ENCODE peak calls at places on chromosomes 2 and 18, in seven cellular contexts. R is NCI-H510A treated with DMSO at 0.1 percent for 48 hours; Z is uterus; O is neuronal stem cell; N is T-cell; A is CD4-positive, alpha-beta memory T cell; S is Peyer's patch. L is an unnamed sample.

GRCh38 chr2:40341198-40341597 is 110.7 kb downstream of the SLC8A1 start:
- DNase-seq in R (no peak), Z (no peak), O (no peak), N (no peak), A (no peak), S (no peak), L (no peak)

GRCh38 chr2:33521791-33522281 is 45.4 kb downstream of the RASGRP3 start:
- DNase-seq in R (no peak), Z (peak; percentile 71), O (no peak), N (no peak), A (no peak), S (no peak), L (no peak)

GRCh38 chr2:85851253-85851955 is 37.4 kb downstream of the ST3GAL5 start:
- DNase-seq in R (no peak), Z (peak; percentile 63), O (no peak), N (no peak), A (no peak), S (peak; percentile 33), L (no peak)

GRCh38 chr18:65761636-65762310 is 11.0 kb downstream of the CDH7 start:
- DNase-seq in R (peak; percentile 30), Z (no peak), O (no peak), N (no peak), A (no peak), S (no peak), L (no peak)

GRCh38 chr2:1830936-1831616 is 86.8 kb upstream of the PXDN start:
- DNase-seq in R (no peak), Z (no peak), O (no peak), N (no peak), A (no peak), S (no peak), L (no peak)

GRCh38 chr2:64675860-64676259 is 22.1 kb upstream of the SERTAD2 start:
- DNase-seq in R (no peak), Z (no peak), O (no peak), N (no peak), A (no peak), S (no peak), L (no peak)

GRCh38 chr2:60832621-60833020 is 48.8 kb upstream of the REL start:
- DNase-seq in R (no peak), Z (no peak), O (no peak), N (no peak), A (no peak), S (no peak), L (no peak)

GRCh38 chr2:241887806-241888522 is 18.4 kb downstream of the RTP5 start:
- DNase-seq in R (no peak), Z (no peak), O (no peak), N (no peak), A (no peak), S (no peak), L (no peak)

GRCh38 chr2:202099515-202099914 is 26.5 kb downstream of the KIAA2012 start:
- DNase-seq in R (no peak), Z (no peak), O (peak; percentile 36), N (no peak), A (no peak), S (no peak), L (no peak)

GRCh38 chr2:127358971-127359370 is 28.8 kb downstream of the MAP3K2 start:
- DNase-seq in R (no peak), Z (no peak), O (no peak), N (no peak), A (no peak), S (no peak), L (no peak)

GRCh38 chr18:49898421-49898820 is 85.1 kb upstream of the ACAA2 start:
- DNase-seq in R (no peak), Z (peak; percentile 19), O (peak; percentile 86), N (peak; percentile 16), A (peak; percentile 58), S (no peak), L (peak; percentile 71)

GRCh38 chr2:150485114-150485870 is 2.2 kb downstream of the RND3 start:
- DNase-seq in R (peak; percentile 79), Z (peak; percentile 53), O (peak; percentile 62), N (no peak), A (no peak), S (no peak), L (peak; percentile 83)

GRCh38 chr18:22159014-22159413 is 10.4 kb upstream of the GATA6 start:
- DNase-seq in R (no peak), Z (no peak), O (no peak), N (no peak), A (no peak), S (no peak), L (no peak)

GRCh38 chr2:170218456-170218855 is 40.5 kb downstream of the MYO3B start:
- DNase-seq in R (peak; percentile 98), Z (no peak), O (no peak), N (no peak), A (no peak), S (no peak), L (no peak)

GRCh38 chr2:114294814-114295213 is 147.6 kb upstream of the DPP10 start:
- DNase-seq in R (no peak), Z (no peak), O (no peak), N (no peak), A (no peak), S (no peak), L (no peak)

L was measured in ecto neural progenitor cell.